ENCODE peak calls at places on chromosome 1, in nine cellular contexts. P is bronchial epithelial cell; J is heart left ventricle; Z is adipocyte; G is right cardiac atrium; B is CD8-positive, alpha-beta T cell; I is CD4-positive, CD25-positive, alpha-beta regulatory T cell; O is CD8-positive, alpha-beta memory T cell; Y is LNCaP clone FGC. A is an unnamed sample.

GRCh38 chr1:125066385-125066784 is 3881.6 kb downstream of the SRGAP2C start:
- DNase-seq in O (no peak), Y (no peak), J (no peak), B (no peak), P (no peak), Z (no peak), I (no peak), G (no peak), A (no peak)

GRCh38 chr1:93566227-93566626 is 115.4 kb downstream of the BCAR3 start:
- DNase-seq in I (no peak), G (peak; percentile 48), O (no peak), P (no peak), Y (no peak), Z (no peak), B (no peak), J (peak; percentile 85), A (no peak)

GRCh38 chr1:228039986-228040385 is 33.2 kb downstream of the WNT3A start:
- DNase-seq in B (no peak), Y (no peak), J (no peak), P (no peak), O (no peak), G (no peak), I (no peak), Z (no peak), A (no peak)

GRCh38 chr1:213381572-213382084 is 330.6 kb downstream of the RPS6KC1 start:
- DNase-seq in I (no peak), Z (no peak), J (peak; percentile 57), P (no peak), G (peak; percentile 32), Y (peak; percentile 35), B (no peak), O (no peak), A (no peak)

GRCh38 chr1:217539510-217539909 is 91.4 kb downstream of the GPATCH2 start:
- DNase-seq in Z (no peak), B (no peak), I (no peak), Y (peak; percentile 84), J (no peak), G (no peak), O (no peak), P (no peak), A (no peak)

GRCh38 chr1:115807723-115808122 is 33.2 kb downstream of the NHLH2 start:
- DNase-seq in Z (peak; percentile 89), O (peak; percentile 7), J (no peak), P (peak; percentile 81), Y (peak; percentile 69), G (no peak), I (peak; percentile 9), B (peak; percentile 24), A (peak; percentile 79)

GRCh38 chr1:210251680-210252490 is 19.3 kb downstream of the SERTAD4 start:
- DNase-seq in I (no peak), J (peak; percentile 29), Z (no peak), B (no peak), Y (no peak), O (no peak), P (no peak), G (peak; percentile 29), A (no peak)

GRCh38 chr1:154884868-154885706 is 15.0 kb upstream of the KCNN3 start:
- DNase-seq in Y (peak; percentile 90), I (no peak), O (no peak), Z (no peak), P (no peak), B (no peak), G (no peak), J (no peak), A (no peak)

GRCh38 chr1:27605796-27606707 is 2.1 kb upstream of the AHDC1 start:
- DNase-seq in O (peak; percentile 51), B (peak; percentile 70), Z (peak; percentile 83), Y (no peak), P (peak; percentile 36), I (peak; percentile 66), J (no peak), G (no peak), A (peak; percentile 71)

GRCh38 chr1:17082761-17083160 is 28.9 kb upstream of the SDHB start:
- DNase-seq in I (no peak), Y (no peak), Z (no peak), J (no peak), B (no peak), P (no peak), G (no peak), O (no peak), A (no peak)

GRCh38 chr1:192147221-192147620 is 11.0 kb upstream of the RGS18 start:
- DNase-seq in I (no peak), J (no peak), B (no peak), P (no peak), G (no peak), Y (no peak), Z (no peak), O (no peak), A (no peak)

GRCh38 chr1:50329332-50329932 is 93.8 kb downstream of the DMRTA2 start:
- DNase-seq in O (no peak), J (no peak), B (no peak), Z (no peak), Y (no peak), P (peak; percentile 53), I (no peak), G (no peak), A (no peak)

DNA sequence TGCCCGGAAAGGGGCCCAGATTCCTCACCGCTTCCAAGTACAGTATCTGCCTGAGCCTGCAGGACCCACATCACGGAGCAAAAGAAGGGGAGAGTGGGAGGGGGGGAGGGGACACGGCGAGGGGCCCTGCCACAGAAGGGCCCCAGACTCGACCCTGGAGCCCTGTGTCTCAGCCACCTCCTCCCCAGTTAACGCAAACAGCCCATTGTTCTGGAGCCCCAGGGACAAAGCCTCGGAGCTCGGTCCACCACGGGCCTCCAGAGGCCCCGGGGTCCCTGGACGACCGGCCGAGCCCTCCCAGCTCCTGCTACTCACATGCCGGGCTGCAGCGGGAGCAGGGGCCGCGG is 512 bp downstream of the MEGF6 start:
- DNase-seq in P (no peak), O (no peak), G (no peak), Y (no peak), Z (no peak), B (no peak), I (no peak), J (no peak), A (no peak)
- H3K4me3 ChIP-seq in P (no peak overlapping the region), O (no peak overlapping the region), G (peak overlapping the region; percentile 43), Y (peak overlapping the region; percentile 46), Z (no peak overlapping the region), B (peak overlapping the region; percentile 35), I (no peak overlapping the region), J (peak overlapping the region; percentile 40), A (peak overlapping the region; percentile 41)

GRCh38 chr1:45954401-45954847 is 151.0 kb downstream of the MAST2 start:
- DNase-seq in O (no peak), B (no peak), I (no peak), J (no peak), G (no peak), Z (peak; percentile 95), P (peak; percentile 74), Y (peak; percentile 33), A (peak; percentile 98)

GRCh38 chr1:45958317-45958716 is 154.9 kb downstream of the MAST2 start:
- DNase-seq in G (no peak), J (no peak), Y (no peak), B (no peak), I (no peak), P (no peak), O (no peak), Z (no peak), A (no peak)

GRCh38 chr1:45957684-45958083 is 154.3 kb downstream of the MAST2 start:
- DNase-seq in G (no peak), P (no peak), O (no peak), J (no peak), Z (peak; percentile 38), Y (no peak), I (no peak), B (no peak), A (peak; percentile 40)

GRCh38 chr1:45952072-45952471 is 148.7 kb downstream of the MAST2 start:
- DNase-seq in I (no peak), G (no peak), Y (no peak), O (no peak), J (no peak), P (peak; percentile 96), Z (peak; percentile 19), B (no peak), A (no peak)

GRCh38 chr1:45953934-45954333 is 150.5 kb downstream of the MAST2 start:
- DNase-seq in Z (peak; percentile 75), Y (no peak), I (no peak), B (no peak), J (no peak), G (no peak), O (no peak), P (no peak), A (peak; percentile 84)
- H3K4me3 ChIP-seq in Z (peak overlapping the region; percentile 69), Y (no peak overlapping the region), I (no peak overlapping the region), B (no peak overlapping the region), J (no peak overlapping the region), G (no peak overlapping the region), O (no peak overlapping the region), P (no peak overlapping the region), A (peak overlapping the region; percentile 36)

GRCh38 chr1:110874303-110875215 is 1.6 kb downstream of the CD53 start:
- DNase-seq in Z (no peak), B (no peak), O (peak; percentile 52), J (no peak), I (no peak), G (no peak), P (no peak), Y (no peak), A (no peak)
- H3K4me3 ChIP-seq in Z (no peak overlapping the region), B (peak overlapping the region; percentile 83), O (peak overlapping the region; percentile 94), J (peak overlapping the region; percentile 36), I (peak overlapping the region; percentile 99), G (peak overlapping the region; percentile 35), P (no peak overlapping the region), Y (no peak overlapping the region), A (no peak overlapping the region)

DNA sequence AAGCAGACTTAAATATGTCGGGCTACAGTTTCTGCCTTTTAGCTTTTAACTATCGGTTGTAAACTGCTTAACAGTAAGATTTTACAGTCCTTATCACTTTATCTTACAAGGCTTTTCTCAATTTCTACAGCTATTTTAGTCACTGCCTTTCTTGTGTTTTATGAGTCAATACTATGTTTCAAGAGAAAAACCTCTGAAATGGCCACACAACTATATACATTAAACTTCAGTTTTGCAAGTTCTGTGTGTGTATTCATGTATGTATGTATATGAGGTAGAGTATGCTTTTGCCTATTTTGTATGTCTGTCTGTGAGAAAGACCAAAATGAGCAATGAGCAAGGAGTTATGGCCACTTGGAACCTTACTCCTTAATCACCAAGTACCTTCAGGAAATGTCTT is 169.8 kb downstream of the SYT2 start:
- DNase-seq in G (no peak), O (no peak), B (no peak), Z (peak; percentile 6), I (no peak), Y (no peak), J (no peak), P (peak; percentile 32), A (no peak)
- H3K4me3 ChIP-seq in G (peak overlapping the region; percentile 16), O (no peak overlapping the region), B (no peak overlapping the region), Z (peak overlapping the region; percentile 67), I (no peak overlapping the region), Y (no peak overlapping the region), J (peak overlapping the region; percentile 35), P (peak overlapping the region; percentile 23), A (no peak overlapping the region)

A was measured in fibroblast of villous mesenchyme.